ENCODE peak calls at places on chromosomes 16 and 17, in ten cellular contexts. One of them, this sample, is unnamed.

GRCh38 chr17:40903129-40903847 is 18.2 kb upstream of the KRT20 start:
- DNase-seq in mesendoderm: no peak
- DNase-seq in activated effector memory CD4-positive, alpha-beta T cell treated with Interleukin-2 at 50 U/mL for 16 hours: no peak
- DNase-seq in transverse colon: peak
- DNase-seq in kidney tubule cell: peak
- DNase-seq in HFFc6: peak
- DNase-seq in NCI-H1105: no peak
- DNase-seq in MM.1S: no peak
- DNase-seq in fibroblast of lung: peak
- DNase-seq in ureter: no peak
- DNase-seq in this sample: no peak

GRCh38 chr16:59527206-59527997 is 793.3 kb upstream of the GOT2 start:
- DNase-seq in mesendoderm: peak
- DNase-seq in ureter: no peak
- DNase-seq in kidney tubule cell: no peak
- DNase-seq in MM.1S: no peak
- DNase-seq in HFFc6: peak
- DNase-seq in NCI-H1105: no peak
- DNase-seq in activated effector memory CD4-positive, alpha-beta T cell treated with Interleukin-2 at 50 U/mL for 16 hours: no peak
- DNase-seq in transverse colon: no peak
- DNase-seq in fibroblast of lung: peak
- DNase-seq in this sample: no peak

GRCh38 chr17:52064791-52065211 is 93.7 kb downstream of the CA10 start:
- DNase-seq in activated effector memory CD4-positive, alpha-beta T cell treated with Interleukin-2 at 50 U/mL for 16 hours: no peak
- DNase-seq in NCI-H1105: no peak
- DNase-seq in kidney tubule cell: peak
- DNase-seq in transverse colon: no peak
- DNase-seq in mesendoderm: no peak
- DNase-seq in fibroblast of lung: peak
- DNase-seq in MM.1S: no peak
- DNase-seq in HFFc6: no peak
- DNase-seq in ureter: no peak
- DNase-seq in this sample: peak

GRCh38 chr16:53094013-53094630 is 39.3 kb downstream of the CHD9 start:
- DNase-seq in mesendoderm: no peak
- DNase-seq in fibroblast of lung: no peak
- DNase-seq in activated effector memory CD4-positive, alpha-beta T cell treated with Interleukin-2 at 50 U/mL for 16 hours: peak
- DNase-seq in HFFc6: no peak
- DNase-seq in transverse colon: peak
- DNase-seq in MM.1S: peak
- DNase-seq in ureter: peak
- DNase-seq in NCI-H1105: no peak
- DNase-seq in kidney tubule cell: no peak
- DNase-seq in this sample: no peak

GRCh38 chr16:72894291-72895151 is 153.4 kb downstream of the ZFHX3 start:
- DNase-seq in activated effector memory CD4-positive, alpha-beta T cell treated with Interleukin-2 at 50 U/mL for 16 hours: no peak
- DNase-seq in HFFc6: no peak
- DNase-seq in mesendoderm: no peak
- DNase-seq in transverse colon: no peak
- DNase-seq in kidney tubule cell: peak
- DNase-seq in ureter: no peak
- DNase-seq in NCI-H1105: peak
- DNase-seq in fibroblast of lung: peak
- DNase-seq in MM.1S: no peak
- DNase-seq in this sample: no peak

GRCh38 chr16:51062039-51062438 is 89.0 kb downstream of the SALL1 start:
- DNase-seq in kidney tubule cell: no peak
- DNase-seq in MM.1S: no peak
- DNase-seq in ureter: no peak
- DNase-seq in fibroblast of lung: no peak
- DNase-seq in transverse colon: no peak
- DNase-seq in NCI-H1105: no peak
- DNase-seq in HFFc6: no peak
- DNase-seq in mesendoderm: no peak
- DNase-seq in activated effector memory CD4-positive, alpha-beta T cell treated with Interleukin-2 at 50 U/mL for 16 hours: no peak
- DNase-seq in this sample: no peak

GRCh38 chr16:74462361-74462760 is 41.1 kb upstream of the CLEC18B start:
- DNase-seq in transverse colon: no peak
- DNase-seq in MM.1S: no peak
- DNase-seq in activated effector memory CD4-positive, alpha-beta T cell treated with Interleukin-2 at 50 U/mL for 16 hours: no peak
- DNase-seq in NCI-H1105: no peak
- DNase-seq in fibroblast of lung: peak
- DNase-seq in kidney tubule cell: peak
- DNase-seq in HFFc6: no peak
- DNase-seq in ureter: no peak
- DNase-seq in mesendoderm: no peak
- DNase-seq in this sample: no peak

GRCh38 chr16:22189473-22190168 is 16.5 kb upstream of the EEF2K start:
- DNase-seq in HFFc6: no peak
- DNase-seq in ureter: peak
- DNase-seq in activated effector memory CD4-positive, alpha-beta T cell treated with Interleukin-2 at 50 U/mL for 16 hours: peak
- DNase-seq in kidney tubule cell: peak
- DNase-seq in NCI-H1105: no peak
- DNase-seq in mesendoderm: no peak
- DNase-seq in transverse colon: peak
- DNase-seq in fibroblast of lung: peak
- DNase-seq in MM.1S: peak
- DNase-seq in this sample: no peak

GRCh38 chr17:18999394-18999793 is 5.2 kb downstream of the FAM83G start:
- DNase-seq in kidney tubule cell: no peak
- DNase-seq in activated effector memory CD4-positive, alpha-beta T cell treated with Interleukin-2 at 50 U/mL for 16 hours: no peak
- DNase-seq in MM.1S: no peak
- DNase-seq in fibroblast of lung: no peak
- DNase-seq in mesendoderm: no peak
- DNase-seq in NCI-H1105: no peak
- DNase-seq in HFFc6: no peak
- DNase-seq in transverse colon: no peak
- DNase-seq in ureter: no peak
- DNase-seq in this sample: no peak

GRCh38 chr16:11334831-11335404 is 10.3 kb upstream of the RMI2 start:
- DNase-seq in fibroblast of lung: no peak
- DNase-seq in kidney tubule cell: no peak
- DNase-seq in HFFc6: no peak
- DNase-seq in transverse colon: no peak
- DNase-seq in activated effector memory CD4-positive, alpha-beta T cell treated with Interleukin-2 at 50 U/mL for 16 hours: no peak
- DNase-seq in ureter: no peak
- DNase-seq in mesendoderm: no peak
- DNase-seq in NCI-H1105: no peak
- DNase-seq in MM.1S: no peak
- DNase-seq in this sample: no peak

GRCh38 chr16:21302898-21303528 is 24.9 kb upstream of the CRYM start:
- DNase-seq in transverse colon: peak
- DNase-seq in HFFc6: peak
- DNase-seq in activated effector memory CD4-positive, alpha-beta T cell treated with Interleukin-2 at 50 U/mL for 16 hours: no peak
- DNase-seq in MM.1S: no peak
- DNase-seq in fibroblast of lung: peak
- DNase-seq in ureter: no peak
- DNase-seq in mesendoderm: peak
- DNase-seq in NCI-H1105: no peak
- DNase-seq in kidney tubule cell: peak
- DNase-seq in this sample: no peak

GRCh38 chr17:17552351-17553216 is 38.9 kb downstream of the PEMT start:
- DNase-seq in MM.1S: no peak
- DNase-seq in HFFc6: no peak
- DNase-seq in activated effector memory CD4-positive, alpha-beta T cell treated with Interleukin-2 at 50 U/mL for 16 hours: no peak
- DNase-seq in ureter: no peak
- DNase-seq in NCI-H1105: no peak
- DNase-seq in kidney tubule cell: no peak
- DNase-seq in mesendoderm: no peak
- DNase-seq in fibroblast of lung: no peak
- DNase-seq in transverse colon: no peak
- DNase-seq in this sample: no peak

GRCh38 chr17:66654341-66654740 is 180.6 kb upstream of the CACNG5 start:
- DNase-seq in activated effector memory CD4-positive, alpha-beta T cell treated with Interleukin-2 at 50 U/mL for 16 hours: no peak
- DNase-seq in MM.1S: no peak
- DNase-seq in fibroblast of lung: peak
- DNase-seq in mesendoderm: no peak
- DNase-seq in ureter: no peak
- DNase-seq in NCI-H1105: no peak
- DNase-seq in kidney tubule cell: no peak
- DNase-seq in transverse colon: no peak
- DNase-seq in HFFc6: no peak
- DNase-seq in this sample: peak

GRCh38 chr17:73536700-73537680 is 107.3 kb downstream of the SDK2 start:
- DNase-seq in MM.1S: no peak
- DNase-seq in transverse colon: no peak
- DNase-seq in NCI-H1105: no peak
- DNase-seq in fibroblast of lung: no peak
- DNase-seq in ureter: no peak
- DNase-seq in kidney tubule cell: no peak
- DNase-seq in mesendoderm: peak
- DNase-seq in HFFc6: no peak
- DNase-seq in activated effector memory CD4-positive, alpha-beta T cell treated with Interleukin-2 at 50 U/mL for 16 hours: no peak
- DNase-seq in this sample: no peak

GRCh38 chr16:3256876-3257465 is 538 bp upstream of the MEFV start:
- DNase-seq in kidney tubule cell: peak
- DNase-seq in fibroblast of lung: peak
- DNase-seq in activated effector memory CD4-positive, alpha-beta T cell treated with Interleukin-2 at 50 U/mL for 16 hours: no peak
- DNase-seq in NCI-H1105: no peak
- DNase-seq in transverse colon: no peak
- DNase-seq in MM.1S: no peak
- DNase-seq in HFFc6: peak
- DNase-seq in mesendoderm: no peak
- DNase-seq in ureter: no peak
- DNase-seq in this sample: no peak